ENCODE peak calls at places on chromosomes 5 and 9, in six cellular contexts. P, D, F, A, H and Q are unnamed samples.
A peak's percentile ranks its signal among the peaks of the same experiment; 100 is the strongest.

GRCh38 chr5:124790895-124791732 is 44.7 kb upstream of the ZNF608 start:
- DNase-seq in P (peak; percentile 38), D (no peak), F (peak; percentile 17), A (peak; percentile 44), H (no peak), Q (peak; percentile 36)

GRCh38 chr5:143828710-143829109 is 16.7 kb downstream of the HMHB1 start:
- DNase-seq in P (no peak), D (no peak), F (no peak), A (no peak), H (peak; percentile 29), Q (no peak)

GRCh38 chr5:109784687-109785086 is 95.0 kb downstream of the MAN2A1 start:
- DNase-seq in P (peak; percentile 8), D (no peak), F (peak; percentile 28), A (no peak), H (no peak), Q (no peak)

GRCh38 chr5:43729846-43730478 is 127.0 kb downstream of the NNT start:
- DNase-seq in P (peak; percentile 68), D (peak; percentile 4), F (peak; percentile 51), A (no peak), H (no peak), Q (no peak)

GRCh38 chr9:132802121-132802795 is 75.8 kb downstream of the AK8 start:
- DNase-seq in P (no peak), D (no peak), F (no peak), A (no peak), H (peak; percentile 46), Q (no peak)

GRCh38 chr5:138466058-138466899 is 1.0 kb downstream of the EGR1 start:
- DNase-seq in P (peak; percentile 71), D (no peak), F (peak; percentile 39), A (no peak), H (no peak), Q (no peak)

GRCh38 chr5:58201922-58202648 is 257.8 kb downstream of the PLK2 start:
- DNase-seq in P (no peak), D (no peak), F (no peak), A (no peak), H (no peak), Q (no peak)

GRCh38 chr5:141412853-141413539 is at the start of gene PCDHGA10:
- DNase-seq in P (peak; percentile 81), D (peak; percentile 18), F (peak; percentile 80), A (no peak), H (peak; percentile 50), Q (no peak)

GRCh38 chr5:179261301-179262125 is 83.7 kb downstream of the ADAMTS2 start:
- DNase-seq in P (peak; percentile 54), D (peak; percentile 46), F (peak; percentile 57), A (no peak), H (no peak), Q (no peak)

GRCh38 chr5:432928-433791 is 9.8 kb upstream of the EXOC3 start:
- DNase-seq in P (no peak), D (no peak), F (no peak), A (no peak), H (no peak), Q (no peak)

GRCh38 chr9:106862115-106862945 is 636 bp upstream of the ZNF462 start:
- DNase-seq in P (peak; percentile 47), D (peak; percentile 54), F (peak; percentile 52), A (no peak), H (peak; percentile 13), Q (no peak)

GRCh38 chr9:89732952-89733349 is 128.1 kb downstream of the GADD45G start:
- DNase-seq in P (no peak), D (no peak), F (no peak), A (no peak), H (no peak), Q (no peak)

GRCh38 chr5:119037496-119038215 is 33.2 kb upstream of the DMXL1 start:
- DNase-seq in P (peak; percentile 65), D (no peak), F (peak; percentile 8), A (no peak), H (no peak), Q (no peak)

GRCh38 chr5:149114403-149115312 is 26.6 kb upstream of the ABLIM3 start:
- DNase-seq in P (peak; percentile 90), D (peak; percentile 63), F (peak; percentile 84), A (peak; percentile 74), H (peak; percentile 40), Q (peak; percentile 55)

GRCh38 chr5:21573915-21574314 is 1279.2 kb downstream of the CDH12 start:
- DNase-seq in P (no peak), D (no peak), F (no peak), A (no peak), H (no peak), Q (no peak)
- H3K4me3 ChIP-seq in P (no peak overlapping the region), D (no peak overlapping the region), F (no peak overlapping the region), A (no peak overlapping the region), H (no peak overlapping the region), Q (no peak overlapping the region)

GRCh38 chr5:166781729-166782128 is 1509.7 kb upstream of the WWC1 start:
- DNase-seq in P (peak; percentile 29), D (peak; percentile 24), F (no peak), A (no peak), H (no peak), Q (no peak)

GRCh38 chr5:166788050-166788449 is 1503.4 kb upstream of the WWC1 start:
- DNase-seq in P (no peak), D (no peak), F (no peak), A (no peak), H (no peak), Q (no peak)

GRCh38 chr5:166786889-166787288 is 1504.6 kb upstream of the WWC1 start:
- DNase-seq in P (no peak), D (no peak), F (no peak), A (no peak), H (no peak), Q (no peak)

GRCh38 chr5:166784545-166785078 is 1506.8 kb upstream of the WWC1 start:
- DNase-seq in P (no peak), D (no peak), F (no peak), A (no peak), H (no peak), Q (no peak)

DNA sequence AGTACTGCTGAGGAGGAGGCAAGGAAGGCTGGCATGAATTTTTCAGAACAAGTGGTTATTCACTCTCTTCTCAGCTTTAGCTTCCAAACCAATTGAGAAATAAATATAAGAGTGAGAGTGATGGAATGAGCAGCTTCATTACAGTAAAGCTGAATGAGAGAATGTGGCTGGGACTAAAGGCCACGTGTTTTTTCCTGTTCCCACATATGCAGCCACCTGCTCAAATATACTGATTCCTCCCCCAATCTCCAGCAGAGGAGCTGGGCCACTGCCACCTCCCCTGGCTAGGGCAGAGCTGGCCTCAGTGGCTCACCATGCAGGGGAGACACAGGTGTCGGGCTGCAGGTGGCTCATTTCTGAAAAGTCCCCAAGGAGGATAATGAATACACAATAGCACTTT is 1505.3 kb upstream of the WWC1 start:
- DNase-seq in P (no peak), D (no peak), F (no peak), A (no peak), H (no peak), Q (no peak)
- H3K4me3 ChIP-seq in P (no peak overlapping the region), D (no peak overlapping the region), F (no peak overlapping the region), A (no peak overlapping the region), H (no peak overlapping the region), Q (no peak overlapping the region)

DNA sequence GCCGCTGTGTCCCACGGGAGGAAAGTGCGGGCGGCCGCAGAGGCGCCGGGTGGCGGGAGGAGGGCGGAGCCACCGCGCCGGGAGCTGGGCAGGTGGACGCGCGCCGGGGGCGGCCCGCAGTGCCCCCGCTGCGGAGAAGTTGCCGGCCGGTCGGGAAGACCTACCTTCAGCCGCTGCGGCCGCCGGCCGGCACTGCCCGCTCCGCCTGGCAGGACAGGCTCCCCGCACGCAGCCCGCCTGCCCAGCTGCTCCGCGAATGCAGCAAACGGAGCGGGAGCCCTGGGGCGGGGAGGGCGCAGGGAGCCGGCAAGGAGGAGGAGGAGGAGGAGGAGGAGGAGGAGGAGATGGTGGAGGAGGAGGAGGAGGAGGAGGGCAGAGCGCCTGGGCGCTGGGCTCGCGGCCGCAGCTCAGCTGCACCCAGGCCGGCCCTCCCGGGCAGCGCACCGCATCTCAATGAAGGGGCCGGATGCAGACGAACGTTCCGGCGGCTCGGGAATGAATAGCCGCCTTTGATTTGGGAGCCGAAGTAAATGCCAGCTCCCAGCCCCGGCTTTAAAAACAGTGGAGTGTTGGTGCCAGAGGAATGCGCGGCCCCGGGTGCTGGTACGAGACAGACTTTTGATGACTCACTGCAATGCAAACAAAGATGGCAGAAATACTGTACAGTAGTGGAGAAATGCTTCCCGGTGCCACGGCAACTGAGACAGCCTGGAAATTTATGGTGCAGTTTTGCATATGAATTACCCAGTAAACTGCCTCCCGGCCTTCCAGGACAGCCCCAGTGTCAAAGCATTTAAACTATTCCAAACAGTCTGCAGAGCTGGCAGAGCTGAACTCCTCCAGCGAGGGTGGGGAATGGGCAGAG is 43.3 kb downstream of the NACC2 start:
- DNase-seq in P (peak; percentile 92), D (peak; percentile 53), F (peak; percentile 94), A (peak; percentile 81), H (no peak), Q (peak; percentile 72)
- H3K4me3 ChIP-seq in P (peak overlapping the region; percentile 47), D (peak overlapping the region; percentile 57), F (peak overlapping the region; percentile 44), A (peak overlapping the region; percentile 45), H (no peak overlapping the region), Q (peak overlapping the region; percentile 50)

GRCh38 chr9:34635556-34635955 is 2.0 kb downstream of the SIGMAR1 start:
- DNase-seq in P (no peak), D (no peak), F (no peak), A (no peak), H (no peak), Q (no peak)
- H3K4me3 ChIP-seq in P (no peak overlapping the region), D (no peak overlapping the region), F (no peak overlapping the region), A (peak overlapping the region; percentile 93), H (no peak overlapping the region), Q (no peak overlapping the region)

GRCh38 chr9:4985376-4986266 is 549 bp downstream of the JAK2 start:
- DNase-seq in P (peak; percentile 51), D (peak; percentile 12), F (peak; percentile 45), A (no peak), H (peak; percentile 37), Q (no peak)

GRCh38 chr9:4984571-4985375 is at the start of gene JAK2:
- DNase-seq in P (peak; percentile 97), D (peak; percentile 81), F (peak; percentile 93), A (peak; percentile 78), H (peak; percentile 87), Q (peak; percentile 88)

GRCh38 chr9:4987996-4988421 is 2.9 kb downstream of the JAK2 start:
- DNase-seq in P (peak; percentile 81), D (peak; percentile 77), F (peak; percentile 66), A (peak; percentile 65), H (peak; percentile 58), Q (peak; percentile 28)

GRCh38 chr9:4986291-4986690 is 1.2 kb downstream of the JAK2 start:
- DNase-seq in P (peak; percentile 15), D (no peak), F (peak; percentile 13), A (no peak), H (no peak), Q (no peak)

GRCh38 chr9:4986783-4987182 is 1.7 kb downstream of the JAK2 start:
- DNase-seq in P (no peak), D (no peak), F (no peak), A (no peak), H (no peak), Q (no peak)
- H3K4me3 ChIP-seq in P (peak overlapping the region; percentile 80), D (no peak overlapping the region), F (peak overlapping the region; percentile 64), A (peak overlapping the region; percentile 59), H (no peak overlapping the region), Q (peak overlapping the region; percentile 81)

GRCh38 chr9:116763665-116764064 is 76.6 kb downstream of the TRIM32 start:
- DNase-seq in P (no peak), D (no peak), F (no peak), A (no peak), H (no peak), Q (no peak)
- H3K4me3 ChIP-seq in P (no peak overlapping the region), D (no peak overlapping the region), F (no peak overlapping the region), A (no peak overlapping the region), H (no peak overlapping the region), Q (no peak overlapping the region)

GRCh38 chr5:42499016-42499415 is 75.8 kb downstream of the GHR start:
- DNase-seq in P (no peak), D (no peak), F (no peak), A (no peak), H (no peak), Q (no peak)
- H3K4me3 ChIP-seq in P (no peak overlapping the region), D (no peak overlapping the region), F (no peak overlapping the region), A (no peak overlapping the region), H (no peak overlapping the region), Q (no peak overlapping the region)